ENCODE peak calls at places on chromosomes 1 and 21, in four cellular contexts. A is cardiac muscle cell, B is heart left ventricle, C is mesendoderm. P is an unnamed sample.

GRCh38 chr1:232283864-232284263 is 346.1 kb downstream of the SIPA1L2 start:
- DNase-seq in A (no peak), B (no peak), C (no peak), P (no peak)

GRCh38 chr1:2381741-2382620 is 9.4 kb downstream of the MORN1 start:
- DNase-seq in A (peak; percentile 82), B (peak; percentile 88), C (peak; percentile 78), P (peak; percentile 83)

GRCh38 chr1:97640677-97641076 is 280.2 kb downstream of the DPYD start:
- DNase-seq in A (no peak), B (no peak), C (no peak), P (no peak)

GRCh38 chr1:6502000-6502891 is 10.8 kb upstream of the PLEKHG5 start:
- DNase-seq in A (no peak), B (peak; percentile 95), C (no peak), P (no peak)

GRCh38 chr1:179082308-179083030 is 599 bp downstream of the TOR3A start:
- DNase-seq in A (peak; percentile 35), B (no peak), C (no peak), P (peak; percentile 34)

GRCh38 chr1:54309631-54310366 is 96.4 kb downstream of the SSBP3 start:
- DNase-seq in A (no peak), B (no peak), C (peak; percentile 54), P (no peak)

GRCh38 chr1:41387667-41388091 is 26.4 kb downstream of the FOXO6 start:
- DNase-seq in A (peak; percentile 93), B (peak; percentile 92), C (peak; percentile 95), P (peak; percentile 81)

GRCh38 chr1:110829955-110830553 is 42.9 kb upstream of the CD53 start:
- DNase-seq in A (peak; percentile 48), B (no peak), C (peak; percentile 88), P (no peak)

GRCh38 chr1:25771246-25772114 is 28.5 kb upstream of the SELENON start:
- DNase-seq in A (peak; percentile 41), B (peak; percentile 83), C (peak; percentile 60), P (no peak)

GRCh38 chr21:33266050-33266783 is at the start of gene IL10RB:
- DNase-seq in A (peak; percentile 81), B (peak; percentile 85), C (peak; percentile 73), P (peak; percentile 76)

GRCh38 chr1:41493117-41493536 is 8.6 kb upstream of the EDN2 start:
- DNase-seq in A (no peak), B (no peak), C (no peak), P (no peak)

GRCh38 chr1:26791626-26792025 is 3.9 kb downstream of the PIGV start:
- DNase-seq in A (no peak), B (no peak), C (no peak), P (no peak)

GRCh38 chr1:46539968-46540367 is 11.5 kb downstream of the KNCN start:
- DNase-seq in A (no peak), B (no peak), C (no peak), P (no peak)

GRCh38 chr1:52904590-52905375 is 16.8 kb downstream of the ECHDC2 start:
- DNase-seq in A (peak; percentile 50), B (peak; percentile 41), C (peak; percentile 68), P (no peak)

GRCh38 chr21:44513389-44514217 is 26.4 kb downstream of the KRTAP10-1 start:
- DNase-seq in A (no peak), B (peak; percentile 19), C (no peak), P (no peak)

DNA sequence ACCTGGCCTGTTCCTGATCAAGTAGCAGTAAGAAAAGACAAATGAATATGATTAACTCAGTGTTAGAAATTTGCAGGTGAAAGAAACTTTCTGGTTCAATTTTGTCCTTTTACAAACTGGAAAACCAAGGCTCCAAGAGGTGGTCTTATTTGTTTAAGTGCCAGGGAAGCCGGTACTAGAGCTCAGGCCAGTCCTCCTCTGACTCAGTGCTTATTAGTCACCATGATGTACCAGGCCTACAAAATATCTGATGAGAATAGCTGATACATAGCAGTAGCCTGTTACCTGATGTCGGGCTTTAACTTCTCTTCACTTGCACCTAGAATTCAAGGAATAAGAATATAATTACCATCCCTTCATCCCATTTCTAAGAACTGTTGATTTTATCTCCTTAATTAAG is 394.8 kb downstream of the LMX1A start:
- DNase-seq in A (no peak), B (no peak), C (no peak), P (no peak)
- H3K27ac ChIP-seq in A (no peak overlapping the region), B (no peak overlapping the region), C (no peak overlapping the region), P (no peak overlapping the region)

GRCh38 chr1:180544050-180544449 is 14.7 kb upstream of the OVAAL start:
- DNase-seq in A (no peak), B (no peak), C (no peak), P (no peak)

GRCh38 chr1:180542113-180542512 is 16.7 kb upstream of the OVAAL start:
- DNase-seq in A (no peak), B (no peak), C (peak; percentile 51), P (no peak)

GRCh38 chr1:180545991-180546390 is 12.8 kb upstream of the OVAAL start:
- DNase-seq in A (no peak), B (no peak), C (no peak), P (no peak)

GRCh38 chr1:180540697-180541594 is 17.8 kb upstream of the OVAAL start:
- DNase-seq in A (no peak), B (peak; percentile 37), C (no peak), P (no peak)

DNA sequence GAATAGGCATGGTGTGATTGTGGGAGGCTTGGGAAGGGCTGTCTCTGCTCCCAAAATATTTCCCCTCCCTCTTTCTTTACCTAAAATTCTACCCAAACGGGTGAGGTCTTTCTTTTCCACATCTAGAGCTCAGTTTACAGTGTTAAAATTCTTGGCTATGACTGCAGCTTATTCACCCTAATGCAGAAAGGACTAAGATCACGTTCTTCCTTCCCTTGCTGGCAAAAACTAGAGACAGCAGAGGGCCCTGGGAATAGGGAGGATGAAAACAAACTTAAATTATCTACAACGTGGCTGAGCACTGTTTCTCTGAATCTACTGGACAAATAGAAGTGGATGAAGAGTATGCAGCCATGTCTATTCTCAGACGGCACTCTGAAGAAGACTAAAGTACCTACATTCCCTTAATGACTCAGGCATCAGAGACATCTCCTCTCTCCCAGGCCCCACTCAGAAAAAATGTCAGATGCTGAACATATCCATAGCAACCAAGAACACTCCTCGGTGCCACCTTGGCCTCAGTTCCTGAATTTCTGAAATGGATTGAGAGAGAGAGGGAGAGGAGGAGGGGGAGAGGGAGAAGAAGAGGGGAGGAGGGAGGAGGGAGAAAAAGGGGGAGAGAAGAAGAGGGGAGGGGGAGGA is 16.1 kb upstream of the OVAAL start:
- DNase-seq in A (no peak), B (no peak), C (peak; percentile 37), P (no peak)
- H3K27ac ChIP-seq in A (peak overlapping the region; percentile 88), B (peak overlapping the region; percentile 72), C (no peak overlapping the region), P (no peak overlapping the region)

GRCh38 chr1:196407358-196408041 is 200.7 kb downstream of the KCNT2 start:
- DNase-seq in A (peak; percentile 18), B (no peak), C (peak; percentile 66), P (no peak)
- H3K27ac ChIP-seq in A (peak overlapping the region; percentile 50), B (no peak overlapping the region), C (no peak overlapping the region), P (no peak overlapping the region)

DNA sequence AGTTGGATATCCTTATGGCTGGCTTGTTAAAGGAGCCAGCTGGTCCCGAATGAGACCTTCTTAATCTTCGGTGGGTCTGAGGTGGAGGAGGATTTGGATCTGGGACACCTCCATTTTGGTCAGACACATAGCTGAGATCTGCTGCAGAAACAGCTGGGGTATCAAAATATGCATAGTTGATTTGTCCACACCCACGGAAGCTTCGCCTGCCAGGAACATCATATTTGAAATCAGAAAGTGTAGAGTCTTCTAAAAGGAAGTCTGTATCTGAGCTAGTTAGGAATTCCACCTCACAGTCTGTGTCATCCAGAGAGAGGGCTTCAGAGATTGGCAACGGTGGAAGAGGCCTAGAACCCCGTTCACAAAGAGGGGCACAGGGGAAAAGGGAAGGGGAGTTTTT is 12.3 kb downstream of the ERRFI1 start:
- DNase-seq in A (no peak), B (no peak), C (no peak), P (no peak)
- H3K27ac ChIP-seq in A (no peak overlapping the region), B (no peak overlapping the region), C (no peak overlapping the region), P (no peak overlapping the region)